ENCODE peak calls at places on chromosome 11, in six cellular contexts. One of them, this sample, is unnamed.

GRCh38 chr11:60164550-60165075 is 18.3 kb downstream of the MS4A6A start:
- DNase-seq in HCT116: no peak
- DNase-seq in GM23338: no peak
- DNase-seq in SK-N-SH: no peak
- DNase-seq in neural progenitor cell: no peak
- DNase-seq in OCI-LY7: no peak
- DNase-seq in this sample: no peak

GRCh38 chr11:2769779-2770555 is 70.2 kb upstream of the KCNQ1OT1 start:
- DNase-seq in HCT116: no peak
- DNase-seq in OCI-LY7: no peak
- DNase-seq in SK-N-SH: no peak
- DNase-seq in GM23338: no peak
- DNase-seq in neural progenitor cell: no peak
- DNase-seq in this sample: no peak

GRCh38 chr11:115207916-115208315 is 296.3 kb downstream of the CADM1 start:
- DNase-seq in SK-N-SH: no peak
- DNase-seq in neural progenitor cell: no peak
- DNase-seq in HCT116: no peak
- DNase-seq in GM23338: no peak
- DNase-seq in OCI-LY7: no peak
- DNase-seq in this sample: no peak

GRCh38 chr11:103055174-103055890 is 36.6 kb downstream of the DCUN1D5 start:
- DNase-seq in OCI-LY7: peak; percentile 54
- DNase-seq in GM23338: peak; percentile 62
- DNase-seq in SK-N-SH: peak; percentile 12
- DNase-seq in HCT116: peak; percentile 26
- DNase-seq in neural progenitor cell: peak; percentile 61
- DNase-seq in this sample: peak; percentile 37

GRCh38 chr11:15843309-15843857 is 513.0 kb downstream of the SOX6 start:
- DNase-seq in SK-N-SH: peak; percentile 60
- DNase-seq in neural progenitor cell: peak; percentile 62
- DNase-seq in HCT116: no peak
- DNase-seq in OCI-LY7: no peak
- DNase-seq in GM23338: peak; percentile 57
- DNase-seq in this sample: no peak

GRCh38 chr11:116930177-116930576 is 92.8 kb upstream of the APOA1 start:
- DNase-seq in GM23338: peak; percentile 39
- DNase-seq in neural progenitor cell: no peak
- DNase-seq in SK-N-SH: no peak
- DNase-seq in HCT116: no peak
- DNase-seq in OCI-LY7: peak; percentile 78
- DNase-seq in this sample: peak; percentile 57

GRCh38 chr11:35235498-35235897 is 96.5 kb downstream of the CD44 start:
- DNase-seq in HCT116: no peak
- DNase-seq in neural progenitor cell: no peak
- DNase-seq in SK-N-SH: no peak
- DNase-seq in OCI-LY7: no peak
- DNase-seq in GM23338: no peak
- DNase-seq in this sample: no peak

GRCh38 chr11:17013548-17014320 is 480 bp downstream of the PLEKHA7 start:
- DNase-seq in GM23338: peak; percentile 58
- DNase-seq in OCI-LY7: no peak
- DNase-seq in SK-N-SH: peak; percentile 64
- DNase-seq in HCT116: no peak
- DNase-seq in neural progenitor cell: peak; percentile 62
- DNase-seq in this sample: peak; percentile 64

GRCh38 chr11:73201888-73202810 is 15.9 kb upstream of the P2RY2 start:
- DNase-seq in neural progenitor cell: no peak
- DNase-seq in OCI-LY7: no peak
- DNase-seq in GM23338: no peak
- DNase-seq in SK-N-SH: no peak
- DNase-seq in HCT116: no peak
- DNase-seq in this sample: no peak

GRCh38 chr11:27217948-27218410 is 145.0 kb downstream of the CCDC34 start:
- DNase-seq in OCI-LY7: no peak
- DNase-seq in HCT116: no peak
- DNase-seq in SK-N-SH: no peak
- DNase-seq in neural progenitor cell: no peak
- DNase-seq in GM23338: no peak
- DNase-seq in this sample: no peak

GRCh38 chr11:127564803-127565202 is 564.2 kb upstream of the KIRREL3 start:
- DNase-seq in HCT116: no peak
- DNase-seq in GM23338: no peak
- DNase-seq in OCI-LY7: no peak
- DNase-seq in neural progenitor cell: no peak
- DNase-seq in SK-N-SH: no peak
- DNase-seq in this sample: no peak

GRCh38 chr11:132886335-132886734 is 646.0 kb downstream of the OPCML start:
- DNase-seq in SK-N-SH: no peak
- DNase-seq in HCT116: no peak
- DNase-seq in GM23338: no peak
- DNase-seq in neural progenitor cell: no peak
- DNase-seq in OCI-LY7: no peak
- DNase-seq in this sample: no peak

GRCh38 chr11:34075178-34075820 is 23.8 kb downstream of the CAPRIN1 start:
- DNase-seq in SK-N-SH: no peak
- DNase-seq in neural progenitor cell: no peak
- DNase-seq in OCI-LY7: no peak
- DNase-seq in HCT116: peak; percentile 60
- DNase-seq in GM23338: no peak
- DNase-seq in this sample: no peak

GRCh38 chr11:10861799-10862198 is 3.9 kb upstream of the ZBED5 start:
- DNase-seq in OCI-LY7: no peak
- DNase-seq in HCT116: no peak
- DNase-seq in GM23338: no peak
- DNase-seq in neural progenitor cell: no peak
- DNase-seq in SK-N-SH: no peak
- DNase-seq in this sample: no peak

GRCh38 chr11:13207665-13208594 is 69.7 kb upstream of the BMAL1 start:
- DNase-seq in OCI-LY7: no peak
- DNase-seq in GM23338: peak; percentile 33
- DNase-seq in neural progenitor cell: no peak
- DNase-seq in HCT116: no peak
- DNase-seq in SK-N-SH: no peak
- DNase-seq in this sample: peak; percentile 8

GRCh38 chr11:46918778-46919513 is 596 bp upstream of the LRP4 start:
- DNase-seq in OCI-LY7: peak; percentile 36
- DNase-seq in HCT116: no peak
- DNase-seq in neural progenitor cell: peak; percentile 65
- DNase-seq in SK-N-SH: no peak
- DNase-seq in GM23338: peak; percentile 63
- DNase-seq in this sample: peak; percentile 15

DNA sequence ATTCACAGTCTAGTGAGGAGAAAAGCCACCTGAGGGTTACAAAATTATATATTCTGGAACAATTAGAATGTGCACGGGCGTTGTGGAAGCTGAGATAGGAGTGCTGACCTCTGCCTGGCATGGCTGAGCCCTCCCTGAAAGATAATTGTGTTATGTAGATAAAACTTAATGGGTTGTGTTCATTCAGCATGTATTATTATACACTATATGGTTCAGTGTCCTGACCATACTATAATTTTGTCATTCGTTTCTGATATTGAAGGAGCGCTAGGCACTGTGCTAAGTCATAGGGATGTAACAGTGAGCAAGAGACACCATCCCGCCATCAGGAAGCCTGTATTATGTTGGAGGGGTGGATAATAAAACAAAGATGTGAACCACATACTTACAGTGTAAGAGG is 3.8 kb downstream of the ACAT1 start:
- DNase-seq in HCT116: no peak
- DNase-seq in neural progenitor cell: no peak
- DNase-seq in SK-N-SH: peak; percentile 51
- DNase-seq in GM23338: no peak
- DNase-seq in OCI-LY7: no peak
- DNase-seq in this sample: no peak
- H3K4me1 ChIP-seq in HCT116: peaks cover 27% of the 10 kb centered on the region
- H3K4me1 ChIP-seq in neural progenitor cell: no peaks in the 10 kb centered on the region
- H3K4me1 ChIP-seq in SK-N-SH: no peaks in the 10 kb centered on the region
- H3K4me1 ChIP-seq in GM23338: peaks cover 6% of the 10 kb centered on the region
- H3K4me1 ChIP-seq in OCI-LY7: peaks cover 35% of the 10 kb centered on the region
- H3K4me1 ChIP-seq in this sample: peaks cover 15% of the 10 kb centered on the region

GRCh38 chr11:91850533-91851305 is 373.9 kb upstream of the FAT3 start:
- DNase-seq in neural progenitor cell: peak; percentile 48
- DNase-seq in SK-N-SH: no peak
- DNase-seq in HCT116: no peak
- DNase-seq in OCI-LY7: no peak
- DNase-seq in GM23338: peak; percentile 10
- DNase-seq in this sample: no peak
- H2AFZ ChIP-seq in neural progenitor cell: no peak overlapping the region
- H2AFZ ChIP-seq in SK-N-SH: no peak overlapping the region
- H2AFZ ChIP-seq in HCT116: no peak overlapping the region
- H2AFZ ChIP-seq in OCI-LY7: no peak overlapping the region
- H2AFZ ChIP-seq in GM23338: peak overlapping the region; percentile 84
- H2AFZ ChIP-seq in this sample: no peak overlapping the region

DNA sequence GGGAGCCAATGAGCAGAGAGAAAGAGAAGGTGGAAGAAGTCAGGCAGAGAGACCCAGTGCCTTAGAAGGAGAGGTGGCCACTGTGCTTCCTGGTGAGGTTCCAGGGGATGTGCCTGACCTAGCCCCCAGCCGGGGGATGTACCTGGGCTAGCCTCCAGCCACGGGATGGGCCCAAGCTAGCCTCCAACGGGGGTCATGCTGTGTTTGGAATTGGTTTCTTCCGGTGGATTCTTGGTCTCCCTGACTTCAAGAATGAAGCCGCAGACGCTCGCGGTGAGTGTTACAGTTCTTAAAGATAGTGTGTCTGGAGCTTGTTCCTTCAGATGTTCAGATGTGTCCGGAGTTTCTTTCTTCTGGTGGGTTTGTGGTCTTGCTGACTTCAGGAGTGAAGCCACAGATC is 6.9 kb upstream of the SMIM38 start:
- DNase-seq in GM23338: no peak
- DNase-seq in OCI-LY7: no peak
- DNase-seq in HCT116: no peak
- DNase-seq in SK-N-SH: no peak
- DNase-seq in neural progenitor cell: no peak
- DNase-seq in this sample: no peak
- TF ChIP-seq EZH2phosphoT487 in GM23338: no peak
- TF ChIP-seq EZH2phosphoT487 in OCI-LY7: no peak
- TF ChIP-seq EZH2phosphoT487 in HCT116: no peak
- TF ChIP-seq EZH2phosphoT487 in SK-N-SH: no peak
- TF ChIP-seq EZH2phosphoT487 in neural progenitor cell: no peak
- TF ChIP-seq EZH2phosphoT487 in this sample: no peak

GRCh38 chr11:520428-521178 is 13.6 kb upstream of the RNH1 start:
- DNase-seq in neural progenitor cell: peak; percentile 1
- DNase-seq in OCI-LY7: no peak
- DNase-seq in GM23338: no peak
- DNase-seq in SK-N-SH: no peak
- DNase-seq in HCT116: no peak
- DNase-seq in this sample: no peak
- H3K4me1 ChIP-seq in neural progenitor cell: no peaks in the 10 kb centered on the region
- H3K4me1 ChIP-seq in OCI-LY7: no peaks in the 10 kb centered on the region
- H3K4me1 ChIP-seq in GM23338: no peaks in the 10 kb centered on the region
- H3K4me1 ChIP-seq in SK-N-SH: no peaks in the 10 kb centered on the region
- H3K4me1 ChIP-seq in HCT116: peaks cover 5% of the 10 kb centered on the region
- H3K4me1 ChIP-seq in this sample: no peaks in the 10 kb centered on the region

DNA sequence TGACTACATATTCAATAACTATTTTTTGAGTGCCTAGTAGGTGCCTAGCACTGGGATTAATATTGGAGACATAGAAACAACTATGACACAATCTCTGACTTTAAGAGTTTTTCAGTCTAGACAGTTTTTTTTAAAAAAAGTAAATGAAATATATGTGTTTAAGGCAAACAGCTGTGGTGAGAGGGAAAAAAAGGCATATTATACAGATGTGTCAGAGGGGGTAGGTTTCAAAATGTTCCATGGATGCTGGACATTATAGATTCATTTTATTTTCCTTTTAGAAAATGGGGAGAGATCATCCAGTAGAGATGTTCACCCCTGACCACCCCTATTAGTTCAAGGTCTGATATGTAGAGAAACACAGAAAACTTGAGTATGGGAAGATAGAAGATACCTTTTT is 90.8 kb downstream of the LUZP2 start:
- DNase-seq in SK-N-SH: no peak
- DNase-seq in OCI-LY7: no peak
- DNase-seq in GM23338: no peak
- DNase-seq in HCT116: no peak
- DNase-seq in neural progenitor cell: no peak
- DNase-seq in this sample: no peak
- H2AFZ ChIP-seq in SK-N-SH: no peak overlapping the region
- H2AFZ ChIP-seq in OCI-LY7: no peak overlapping the region
- H2AFZ ChIP-seq in GM23338: no peak overlapping the region
- H2AFZ ChIP-seq in HCT116: no peak overlapping the region
- H2AFZ ChIP-seq in neural progenitor cell: no peak overlapping the region
- H2AFZ ChIP-seq in this sample: no peak overlapping the region

This sample was measured in MM.1S.